ENCODE peak calls at places on chromosomes 12 and 14, in nine cellular contexts. R is astrocyte, O is right lobe of liver, Q is fibroblast of the aortic adventitia, H is type B pancreatic cell, E is ascending aorta, K is brain microvascular endothelial cell, Z is K562, S is tibial artery. P is an unnamed sample.

GRCh38 chr12:46556820-46557524 is 184.4 kb upstream of the SLC38A2 start:
- DNase-seq in R (peak), O (no peak), Q (peak), H (no peak), E (no peak), K (peak), Z (no peak), S (no peak), P (no peak)

GRCh38 chr14:58501214-58501816 is 73.8 kb downstream of the KIAA0586 start:
- DNase-seq in R (peak), O (no peak), Q (peak), H (no peak), E (no peak), K (peak), Z (peak), S (no peak), P (no peak)

GRCh38 chr14:91473046-91473445 is 37.1 kb downstream of the PPP4R3A start:
- DNase-seq in R (no peak), O (no peak), Q (no peak), H (no peak), E (no peak), K (no peak), Z (no peak), S (no peak), P (no peak)

GRCh38 chr12:132323171-132324010 is 6.0 kb downstream of the GALNT9 start:
- DNase-seq in R (no peak), O (no peak), Q (no peak), H (no peak), E (no peak), K (no peak), Z (no peak), S (no peak), P (no peak)

GRCh38 chr12:127928615-127929014 is 338.4 kb upstream of the TMEM132C start:
- DNase-seq in R (peak), O (no peak), Q (peak), H (no peak), E (no peak), K (peak), Z (no peak), S (no peak), P (no peak)

GRCh38 chr14:104292084-104292970 is 153.9 kb downstream of the KIF26A start:
- DNase-seq in R (no peak), O (peak), Q (no peak), H (no peak), E (no peak), K (no peak), Z (no peak), S (peak), P (no peak)

GRCh38 chr12:103913100-103913499 is 17.1 kb upstream of the HSP90B1 start:
- DNase-seq in R (no peak), O (no peak), Q (no peak), H (no peak), E (no peak), K (no peak), Z (peak), S (no peak), P (peak)

GRCh38 chr14:35050652-35051051 is 4.6 kb downstream of the FAM177A1 start:
- DNase-seq in R (peak), O (peak), Q (peak), H (no peak), E (no peak), K (peak), Z (peak), S (no peak), P (no peak)

GRCh38 chr14:42222924-42223471 is 616.3 kb downstream of the LRFN5 start:
- DNase-seq in R (peak), O (no peak), Q (peak), H (no peak), E (no peak), K (peak), Z (no peak), S (no peak), P (no peak)

GRCh38 chr12:71797506-71797905 is 42.1 kb upstream of the TBC1D15 start:
- DNase-seq in R (no peak), O (no peak), Q (peak), H (no peak), E (no peak), K (no peak), Z (no peak), S (no peak), P (no peak)

GRCh38 chr14:100662850-100663527 is 63.7 kb upstream of the DLK1 start:
- DNase-seq in R (peak), O (no peak), Q (peak), H (peak), E (no peak), K (peak), Z (peak), S (no peak), P (no peak)

GRCh38 chr14:100393362-100393761 is 70.2 kb downstream of the SLC25A47 start:
- DNase-seq in R (no peak), O (no peak), Q (no peak), H (no peak), E (no peak), K (no peak), Z (peak), S (no peak), P (no peak)

GRCh38 chr14:65040666-65041433 is 54.2 kb downstream of the FNTB start:
- DNase-seq in R (no peak), O (peak), Q (no peak), H (no peak), E (no peak), K (no peak), Z (no peak), S (no peak), P (peak)

GRCh38 chr14:68172664-68173063 is 353.1 kb downstream of the RAD51B start:
- DNase-seq in R (peak), O (no peak), Q (no peak), H (no peak), E (no peak), K (no peak), Z (no peak), S (no peak), P (no peak)

GRCh38 chr14:58107041-58107440 is 45.0 kb downstream of the ARMH4 start:
- DNase-seq in R (no peak), O (no peak), Q (no peak), H (no peak), E (no peak), K (no peak), Z (no peak), S (no peak), P (no peak)

GRCh38 chr12:20525064-20525610 is 156.8 kb downstream of the PDE3A start:
- DNase-seq in R (peak), O (no peak), Q (no peak), H (no peak), E (no peak), K (peak), Z (no peak), S (no peak), P (no peak)

GRCh38 chr12:107131832-107132616 is 38.7 kb upstream of the CRY1 start:
- DNase-seq in R (peak), O (no peak), Q (peak), H (no peak), E (no peak), K (peak), Z (peak), S (no peak), P (no peak)

GRCh38 chr14:53956427-53957201 is at the start of gene BMP4:
- DNase-seq in R (peak), O (peak), Q (peak), H (peak), E (peak), K (peak), Z (peak), S (peak), P (no peak)

GRCh38 chr12:132583736-132584135 is 26.6 kb downstream of the LRCOL1 start:
- DNase-seq in R (no peak), O (no peak), Q (no peak), H (no peak), E (no peak), K (no peak), Z (no peak), S (no peak), P (no peak)

GRCh38 chr12:107748472-107748871 is 12.5 kb downstream of the PRDM4 start:
- DNase-seq in R (peak), O (no peak), Q (peak), H (no peak), E (no peak), K (peak), Z (no peak), S (no peak), P (no peak)

GRCh38 chr14:24171422-24172260 is at the start of gene REC8:
- DNase-seq in R (peak), O (no peak), Q (no peak), H (peak), E (peak), K (peak), Z (no peak), S (peak), P (no peak)

GRCh38 chr12:87280356-87280755 is 748.8 kb downstream of the C12orf50 start:
- DNase-seq in R (no peak), O (no peak), Q (no peak), H (no peak), E (no peak), K (no peak), Z (no peak), S (no peak), P (no peak)

GRCh38 chr12:47755655-47756562 is 2.8 kb downstream of the RAPGEF3 start:
- DNase-seq in R (no peak), O (no peak), Q (no peak), H (no peak), E (no peak), K (no peak), Z (no peak), S (no peak), P (no peak)

GRCh38 chr14:58690801-58691516 is 53.2 kb downstream of the DACT1 start:
- DNase-seq in R (no peak), O (no peak), Q (no peak), H (no peak), E (no peak), K (no peak), Z (no peak), S (no peak), P (no peak)

GRCh38 chr12:77120156-77120555 is 54.8 kb upstream of the E2F7 start:
- DNase-seq in R (peak), O (no peak), Q (peak), H (no peak), E (no peak), K (peak), Z (no peak), S (no peak), P (no peak)

GRCh38 chr12:6115389-6115788 is 9.1 kb downstream of the VWF start:
- DNase-seq in R (no peak), O (peak), Q (peak), H (no peak), E (no peak), K (no peak), Z (no peak), S (peak), P (no peak)

GRCh38 chr14:33692762-33693161 is 258.1 kb downstream of the EGLN3 start:
- DNase-seq in R (peak), O (no peak), Q (peak), H (no peak), E (no peak), K (peak), Z (no peak), S (no peak), P (no peak)

GRCh38 chr12:96197503-96198272 is 3.5 kb downstream of the ELK3 start:
- DNase-seq in R (peak), O (no peak), Q (peak), H (no peak), E (no peak), K (peak), Z (no peak), S (no peak), P (no peak)

GRCh38 chr12:107891967-107892366 is 117.5 kb downstream of the ASCL4 start:
- DNase-seq in R (no peak), O (no peak), Q (no peak), H (no peak), E (no peak), K (no peak), Z (peak), S (no peak), P (no peak)

DNA sequence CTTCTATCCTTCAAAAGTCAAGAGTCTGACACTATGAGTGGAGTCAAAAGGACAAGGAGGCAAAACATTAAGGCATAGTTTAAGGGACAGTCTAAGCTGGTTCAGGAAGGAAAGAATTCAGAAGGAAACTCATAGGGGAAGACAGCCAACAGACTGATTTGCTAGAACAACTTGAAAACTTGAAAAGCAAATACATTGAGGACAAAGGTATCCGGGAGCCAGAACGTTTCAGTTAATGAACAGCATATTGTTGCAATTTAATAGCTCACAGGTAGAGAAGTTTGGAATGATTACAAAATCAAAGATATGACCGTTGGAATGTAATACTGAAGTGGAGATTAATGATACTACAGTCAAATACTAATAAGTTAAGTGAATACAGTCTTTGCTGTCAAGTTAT is 312.8 kb upstream of the RPL10L start:
- DNase-seq in R (no peak), O (no peak), Q (no peak), H (no peak), E (no peak), K (no peak), Z (no peak), S (no peak), P (no peak)
- TF ChIP-seq CTCF in R (no peak), O (no peak), Q (no peak), H (no peak), E (no peak), K (no peak), Z (no peak), S (no peak), P (no peak)

DNA sequence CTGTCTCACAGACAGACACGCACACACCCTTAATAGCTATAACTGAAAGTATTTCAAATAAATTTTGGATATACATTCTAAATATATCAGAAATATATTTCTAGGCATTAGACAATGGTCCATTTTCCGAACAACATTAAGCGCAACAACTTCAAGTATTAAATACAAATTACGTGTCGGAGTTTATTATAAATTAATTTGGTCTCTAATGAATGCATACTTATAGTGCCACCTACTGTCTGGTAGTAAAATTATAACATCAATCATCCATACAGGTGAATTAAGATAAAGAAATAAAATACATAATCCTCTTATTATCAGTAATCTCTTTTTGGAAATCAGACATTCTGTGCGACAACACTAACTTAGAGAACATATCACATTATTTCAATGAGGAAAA is 27.2 kb upstream of the CMAS start:
- DNase-seq in R (no peak), O (no peak), Q (peak), H (no peak), E (no peak), K (no peak), Z (no peak), S (no peak), P (no peak)
- TF ChIP-seq CTCF in R (peak), O (peak), Q (peak), H (peak), E (peak), K (peak), Z (peak), S (peak), P (peak)

DNA sequence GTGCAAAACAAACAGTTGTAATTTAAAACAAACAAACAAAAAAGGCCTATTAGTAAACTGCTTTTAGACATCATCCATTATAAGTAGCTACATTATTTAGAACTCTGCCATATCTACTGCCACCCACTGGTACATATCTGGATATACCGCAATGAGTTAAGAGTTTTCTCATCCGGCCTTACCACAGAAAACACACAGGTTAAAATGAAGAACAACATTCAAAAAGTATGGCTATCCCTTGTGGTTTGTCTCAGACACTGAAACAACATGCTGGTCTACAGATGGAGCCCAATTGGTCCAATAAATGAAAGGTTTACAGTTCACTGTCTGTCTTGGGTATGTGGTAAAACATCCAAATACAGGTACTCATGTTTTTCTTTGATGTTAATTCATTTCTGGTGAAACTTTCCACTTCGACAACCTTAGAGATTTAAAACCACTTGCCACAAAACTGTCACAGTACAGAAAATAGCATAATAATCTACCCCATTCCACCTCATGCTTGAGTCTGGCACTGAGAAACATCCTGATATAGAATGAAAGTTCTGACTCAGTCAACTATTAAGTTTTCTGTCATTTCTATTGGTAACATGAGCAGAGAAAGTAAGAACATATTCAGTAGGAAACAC is 354.3 kb downstream of the CEP128 start:
- DNase-seq in R (peak), O (no peak), Q (peak), H (no peak), E (no peak), K (peak), Z (no peak), S (no peak), P (no peak)
- TF ChIP-seq CTCF in R (peak), O (peak), Q (peak), H (peak), E (no peak), K (peak), Z (no peak), S (peak), P (peak)

DNA sequence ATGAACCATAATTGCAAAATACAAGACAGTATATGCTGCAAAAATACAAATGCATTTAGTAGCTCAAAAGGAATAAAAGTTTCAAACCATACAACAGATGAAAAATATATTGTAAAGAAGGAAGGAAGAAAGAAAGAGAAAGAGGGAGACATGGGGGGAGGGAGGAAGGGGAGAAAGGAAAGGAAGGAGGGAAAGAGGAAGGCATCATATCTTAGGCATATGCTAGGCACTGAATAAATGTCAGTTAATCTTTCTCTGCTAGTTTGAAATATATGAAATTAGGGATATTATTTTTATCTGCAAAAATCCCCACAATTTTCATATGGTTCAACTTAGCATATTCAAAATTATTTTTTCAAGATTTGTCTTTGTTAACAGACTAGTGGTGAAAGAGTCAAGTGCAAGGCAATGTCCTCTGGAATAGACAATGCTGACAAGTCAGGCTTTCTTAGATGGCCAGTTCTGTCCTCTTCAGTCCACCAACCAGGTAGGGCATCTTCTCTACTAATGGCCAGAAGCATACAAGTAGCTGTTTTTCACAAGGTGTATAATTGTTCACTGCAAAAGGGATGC is 506.4 kb downstream of the PRKD1 start:
- DNase-seq in R (no peak), O (no peak), Q (no peak), H (no peak), E (no peak), K (no peak), Z (no peak), S (no peak), P (no peak)
- TF ChIP-seq CTCF in R (no peak), O (no peak), Q (peak), H (peak), E (no peak), K (no peak), Z (no peak), S (no peak), P (no peak)

DNA sequence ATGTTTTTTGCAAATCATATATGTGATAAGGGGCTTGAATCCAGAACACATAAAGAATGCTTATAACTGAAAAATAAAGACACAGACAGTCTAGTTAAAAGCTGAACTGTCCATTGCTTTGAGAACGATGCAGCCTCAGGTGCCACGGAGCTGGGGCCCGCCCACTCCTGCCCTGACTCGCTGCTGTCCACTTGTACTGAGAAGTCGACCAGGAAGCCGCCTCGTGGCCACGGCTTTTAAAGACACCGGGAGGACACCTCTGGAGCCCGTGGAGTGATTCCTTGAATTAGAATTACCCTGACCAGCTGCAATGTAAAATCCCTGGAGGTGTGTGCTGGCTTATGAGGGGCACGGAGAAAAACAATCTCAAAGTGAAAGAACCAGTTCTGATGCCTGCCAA is 23.9 kb upstream of the TEX22 start:
- DNase-seq in R (no peak), O (no peak), Q (no peak), H (no peak), E (no peak), K (no peak), Z (peak), S (no peak), P (no peak)
- TF ChIP-seq CTCF in R (no peak), O (no peak), Q (no peak), H (no peak), E (no peak), K (no peak), Z (peak), S (no peak), P (no peak)